ENCODE peak calls at places on chromosomes 12 and 14, in four cellular contexts. Z, I, D and X are unnamed samples.

GRCh38 chr14:81594012-81594411 is 60.4 kb upstream of the SEL1L start:
- DNase-seq in I (no peak), Z (no peak), D (no peak), X (no peak)

GRCh38 chr12:101594700-101595099 is at the start of gene MYBPC1:
- DNase-seq in I (no peak), Z (no peak), D (no peak), X (no peak)

GRCh38 chr12:53378705-53379388 is 1.1 kb upstream of the SP1 start:
- DNase-seq in Z (peak), I (no peak), D (no peak), X (no peak)

GRCh38 chr12:68450947-68451260 is 118.7 kb upstream of the MDM1 start:
- DNase-seq in Z (no peak), D (no peak), I (no peak), X (no peak)

GRCh38 chr12:121538699-121539061 is 42.1 kb downstream of the KDM2B start:
- DNase-seq in I (no peak), D (no peak), Z (no peak), X (no peak)

GRCh38 chr14:75452900-75453816 is 25.3 kb downstream of the JDP2 start:
- DNase-seq in I (peak), D (peak), Z (no peak), X (no peak)

GRCh38 chr12:19203539-19204506 is 74.3 kb downstream of the PLEKHA5 start:
- DNase-seq in Z (no peak), D (no peak), I (no peak), X (no peak)

GRCh38 chr12:123056709-123057108 is 76.2 kb downstream of the ARL6IP4 start:
- DNase-seq in Z (no peak), I (no peak), D (no peak), X (no peak)

GRCh38 chr14:80213602-80214001 is 2.3 kb upstream of the DIO2 start:
- DNase-seq in I (peak), Z (no peak), D (no peak), X (peak)

GRCh38 chr14:74240794-74241610 is 1.8 kb downstream of the VSX2 start:
- DNase-seq in I (no peak), D (no peak), Z (peak), X (no peak)

GRCh38 chr14:71317385-71318096 is 410.3 kb downstream of the PCNX1 start:
- DNase-seq in Z (no peak), D (no peak), I (no peak), X (no peak)

GRCh38 chr14:52522033-52522432 is 30.3 kb downstream of the TXNDC16 start:
- DNase-seq in Z (no peak), I (no peak), D (no peak), X (no peak)

GRCh38 chr14:29637406-29637805 is 290.2 kb downstream of the PRKD1 start:
- DNase-seq in Z (no peak), D (no peak), I (no peak), X (no peak)

GRCh38 chr12:55060970-55061543 is 41.3 kb downstream of the NEUROD4 start:
- DNase-seq in I (no peak), D (no peak), Z (no peak), X (no peak)

GRCh38 chr12:27711312-27711682 is 665 bp downstream of the MRPS35 start:
- DNase-seq in D (no peak), I (no peak), Z (no peak), X (peak)

GRCh38 chr12:116698131-116698495 is 39.8 kb downstream of the SPRING1 start:
- DNase-seq in Z (no peak), D (no peak), I (no peak), X (no peak)

GRCh38 chr14:36346052-36346451 is 25.6 kb upstream of the MBIP start:
- DNase-seq in D (no peak), Z (no peak), I (no peak), X (no peak)

GRCh38 chr12:131452444-131452860 is 258.4 kb upstream of the SFSWAP start:
- DNase-seq in Z (peak), D (no peak), I (no peak), X (peak)

GRCh38 chr12:11885261-11886038 is 185.3 kb upstream of the BCL2L14 start:
- DNase-seq in D (peak), I (no peak), Z (no peak), X (no peak)

GRCh38 chr12:53252349-53252916 is 15.7 kb upstream of the ESPL1 start:
- DNase-seq in D (no peak), Z (peak), I (no peak), X (no peak)

GRCh38 chr12:91978143-91978542 is 167.5 kb downstream of the BTG1 start:
- DNase-seq in D (no peak), I (no peak), Z (no peak), X (no peak)

GRCh38 chr12:124668602-124669001 is 101.2 kb upstream of the NCOR2 start:
- DNase-seq in Z (no peak), D (no peak), I (no peak), X (no peak)
- H3K4me3 ChIP-seq in Z (no peak), D (no peak), I (no peak), X (no peak)

DNA sequence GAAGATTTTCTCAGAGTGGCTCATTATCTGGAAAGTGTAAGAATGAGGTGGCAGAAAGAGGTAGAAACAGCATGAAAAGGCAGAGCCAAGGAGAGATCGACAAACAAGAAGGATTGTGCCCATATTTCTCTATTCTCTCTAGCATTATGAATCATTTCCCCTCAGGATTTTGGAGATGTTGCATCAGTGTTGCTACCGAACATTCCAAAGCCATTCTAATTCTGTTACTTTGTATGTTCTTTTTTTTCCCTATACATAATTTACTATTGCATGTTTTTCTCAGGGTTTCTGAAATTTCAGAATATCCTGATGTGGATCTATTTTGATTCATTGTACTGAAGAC is 61.4 kb downstream of the KICS2 start:
- DNase-seq in I (no peak), Z (no peak), D (no peak), X (no peak)
- H3K4me3 ChIP-seq in I (no peak), Z (no peak), D (no peak), X (no peak)

DNA sequence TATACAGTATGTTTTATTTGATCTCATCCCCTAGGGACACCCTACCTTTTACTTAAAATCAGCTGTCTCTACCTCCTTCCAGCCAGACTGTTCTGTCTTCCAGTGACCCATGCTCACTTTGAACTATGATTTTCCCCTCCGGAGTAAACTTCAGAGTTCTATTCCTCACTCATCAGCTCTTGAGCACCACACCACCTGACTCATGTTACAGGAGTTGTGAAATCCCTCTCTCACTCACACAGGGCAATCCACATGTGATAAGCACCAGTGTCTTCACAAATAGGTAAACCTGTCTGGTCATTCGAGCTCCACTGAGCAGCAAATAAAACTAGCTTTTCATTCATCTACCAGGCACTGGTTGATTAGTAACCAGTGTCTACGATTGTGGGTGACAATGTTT is 177.3 kb upstream of the BMP4 start:
- DNase-seq in I (no peak), Z (no peak), D (no peak), X (no peak)
- H3K4me3 ChIP-seq in I (no peak), Z (no peak), D (no peak), X (no peak)

GRCh38 chr12:57133916-57134315 is 5.6 kb downstream of the LRP1 start:
- DNase-seq in D (no peak), Z (no peak), I (no peak), X (no peak)

GRCh38 chr12:57129311-57130288 is 1.3 kb downstream of the LRP1 start:
- DNase-seq in I (no peak), Z (no peak), D (no peak), X (no peak)

GRCh38 chr12:57130941-57131340 is 2.7 kb downstream of the LRP1 start:
- DNase-seq in I (no peak), D (no peak), Z (no peak), X (no peak)

GRCh38 chr12:57133013-57133569 is 4.8 kb downstream of the LRP1 start:
- DNase-seq in I (no peak), Z (no peak), D (no peak), X (no peak)

DNA sequence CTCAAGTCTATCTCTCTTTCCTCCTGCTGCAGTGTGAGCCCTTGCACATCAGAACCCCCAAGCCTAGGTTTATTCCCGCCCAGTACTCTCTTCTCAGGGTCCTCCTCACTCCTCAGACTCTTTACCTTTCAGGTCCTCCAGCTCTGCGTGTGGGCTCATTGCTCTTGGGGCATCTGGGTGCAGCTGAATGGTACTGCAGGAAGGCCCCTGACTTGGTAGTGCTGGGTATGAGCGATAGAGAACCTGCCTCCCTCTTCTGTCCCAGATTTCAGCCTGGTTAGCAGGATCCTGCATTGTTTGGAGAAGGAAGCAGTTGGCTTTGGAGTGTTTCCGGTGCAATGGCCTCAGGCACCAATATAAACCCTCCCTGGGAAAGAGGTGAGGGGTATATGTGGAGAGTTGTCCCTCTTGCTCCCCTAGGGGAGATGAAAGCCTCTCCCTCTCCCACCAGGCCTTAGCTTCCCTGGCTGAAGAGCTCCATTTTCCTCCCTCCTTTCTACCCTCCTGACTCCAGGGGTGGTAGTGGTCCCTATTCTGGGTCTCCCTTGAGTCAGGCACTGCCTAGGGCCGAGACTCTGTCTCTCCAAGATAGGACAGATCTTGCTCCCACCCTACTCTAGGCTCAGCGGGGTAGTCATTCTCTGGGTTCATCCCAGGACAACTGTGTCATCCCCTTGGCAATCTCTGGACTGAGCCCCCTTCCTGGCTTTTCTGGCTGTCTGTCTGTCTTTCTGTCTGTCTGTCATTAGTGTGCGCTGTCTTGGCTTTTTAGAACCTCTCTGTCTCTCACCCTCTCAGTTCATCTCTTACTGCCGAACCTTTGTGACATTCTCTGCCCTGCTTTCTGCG is 3.8 kb downstream of the LRP1 start:
- DNase-seq in I (no peak), Z (no peak), D (no peak), X (no peak)
- H3K4me3 ChIP-seq in I (peak), Z (no peak), D (peak), X (no peak)

GRCh38 chr12:108689314-108690190 is 41.8 kb downstream of the CORO1C start:
- DNase-seq in Z (no peak), D (no peak), I (no peak), X (peak)
- H3K4me3 ChIP-seq in Z (no peak), D (no peak), I (no peak), X (no peak)

DNA sequence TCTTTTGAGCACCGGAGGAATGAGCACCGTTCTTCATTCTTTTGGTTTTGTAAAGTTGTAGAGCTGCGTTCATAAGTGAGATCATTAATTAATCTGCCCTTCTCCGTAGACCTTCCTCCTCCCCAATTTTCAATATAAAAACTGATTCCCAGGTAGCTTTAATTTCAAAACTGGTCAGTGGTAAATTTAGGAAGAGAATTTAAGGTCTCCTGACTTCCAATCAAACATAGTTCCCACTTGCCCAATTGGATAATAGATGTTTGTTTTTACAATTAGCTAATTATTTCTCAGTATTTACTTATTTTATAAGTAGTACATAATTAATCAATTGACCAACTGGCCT is 27.2 kb upstream of the YBX3 start:
- DNase-seq in I (no peak), Z (no peak), D (no peak), X (no peak)
- H3K4me3 ChIP-seq in I (no peak), Z (no peak), D (no peak), X (no peak)